ENCODE peak calls at places on chromosome 10, in six cellular contexts. E is NCI-H146, R is smooth muscle cell of the brain vasculature, S is esophagus squamous epithelium, G is iPS DF 19.7, L is IMR-90. O is an unnamed sample.

GRCh38 chr10:5043716-5044115 is 40.1 kb upstream of the AKR1C2 start:
- DNase-seq in S (no peak), G (no peak), E (peak), L (no peak), R (no peak), O (no peak)

GRCh38 chr10:116742367-116743265 is at the start of gene HSPA12A:
- DNase-seq in G (no peak), R (no peak), E (peak), L (peak), S (no peak), O (peak)

GRCh38 chr10:46514431-46514861 is 42.0 kb downstream of the GPRIN2 start:
- DNase-seq in R (no peak), S (no peak), E (no peak), L (no peak), G (no peak), O (no peak)

GRCh38 chr10:69847883-69848282 is 46.2 kb downstream of the COL13A1 start:
- DNase-seq in S (no peak), G (no peak), R (no peak), E (no peak), L (peak), O (peak)

GRCh38 chr10:44466236-44466635 is 81.3 kb upstream of the CXCL12 start:
- DNase-seq in S (no peak), G (no peak), R (no peak), L (peak), E (no peak), O (peak)

GRCh38 chr10:48309711-48310226 is 3.3 kb downstream of the MAPK8 start:
- DNase-seq in G (no peak), E (no peak), S (no peak), R (no peak), L (peak), O (peak)

GRCh38 chr10:89494615-89495014 is 40.8 kb downstream of the SLC16A12 start:
- DNase-seq in G (no peak), R (no peak), S (no peak), L (no peak), E (no peak), O (no peak)

GRCh38 chr10:129779126-129779525 is 184.9 kb downstream of the EBF3 start:
- DNase-seq in G (no peak), L (no peak), E (no peak), R (no peak), S (no peak), O (no peak)

GRCh38 chr10:127115086-127115485 is 81.3 kb downstream of the INSYN2A start:
- DNase-seq in E (no peak), S (no peak), L (no peak), G (peak), R (no peak), O (no peak)

GRCh38 chr10:117678106-117678505 is 135.6 kb downstream of the EMX2 start:
- DNase-seq in E (no peak), G (no peak), R (no peak), S (no peak), L (no peak), O (peak)

GRCh38 chr10:16401416-16401815 is 35.4 kb upstream of the PTER start:
- DNase-seq in E (no peak), L (no peak), R (no peak), S (no peak), G (no peak), O (no peak)

GRCh38 chr10:88389456-88389855 is 193.7 kb downstream of the RNLS start:
- DNase-seq in L (peak), G (no peak), R (peak), S (no peak), E (peak), O (peak)

GRCh38 chr10:129642427-129642826 is 175.4 kb downstream of the MGMT start:
- DNase-seq in G (no peak), L (no peak), S (no peak), R (no peak), E (no peak), O (peak)

GRCh38 chr10:127332631-127333030 is 136.2 kb upstream of the INSYN2A start:
- DNase-seq in G (no peak), S (no peak), E (no peak), R (no peak), L (no peak), O (no peak)

GRCh38 chr10:29415876-29416275 is 127.0 kb downstream of the LYZL1 start:
- DNase-seq in S (no peak), R (no peak), E (no peak), G (no peak), L (peak), O (no peak)

GRCh38 chr10:24503627-24504320 is 219.9 kb downstream of the ARHGAP21 start:
- DNase-seq in R (peak), E (peak), G (no peak), S (no peak), L (peak), O (peak)

GRCh38 chr10:101939273-101939635 is 95.7 kb upstream of the KCNIP2 start:
- DNase-seq in E (no peak), L (peak), G (no peak), R (peak), S (no peak), O (peak)

GRCh38 chr10:102815790-102816549 is 21.2 kb downstream of the CYP17A1 start:
- DNase-seq in R (peak), G (no peak), L (peak), S (no peak), E (no peak), O (peak)

GRCh38 chr10:1211844-1212570 is 155.8 kb downstream of the WDR37 start:
- DNase-seq in L (no peak), R (no peak), G (no peak), E (no peak), S (no peak), O (no peak)

GRCh38 chr10:96670786-96671185 is 49.5 kb downstream of the PIK3AP1 start:
- DNase-seq in S (no peak), R (no peak), E (peak), G (no peak), L (peak), O (no peak)

GRCh38 chr10:68153473-68154210 is 44.4 kb downstream of the MYPN start:
- DNase-seq in S (no peak), E (peak), R (peak), L (peak), G (peak), O (peak)

GRCh38 chr10:60425392-60426110 is 35.9 kb upstream of the ANK3 start:
- DNase-seq in G (no peak), L (peak), E (peak), R (no peak), S (no peak), O (peak)

GRCh38 chr10:2920638-2921037 is 146.7 kb upstream of the PFKP start:
- DNase-seq in S (no peak), E (no peak), G (no peak), R (no peak), L (no peak), O (no peak)

GRCh38 chr10:60262647-60263126 is 127.0 kb downstream of the ANK3 start:
- DNase-seq in R (no peak), L (no peak), E (no peak), G (no peak), S (no peak), O (no peak)

GRCh38 chr10:22906767-22907166 is 21.1 kb upstream of the ARMC3 start:
- DNase-seq in R (no peak), G (no peak), E (no peak), L (no peak), S (no peak), O (no peak)

GRCh38 chr10:131706952-131707351 is 193.9 kb upstream of the PPP2R2D start:
- DNase-seq in E (no peak), S (no peak), L (no peak), R (no peak), G (no peak), O (no peak)

GRCh38 chr10:97184971-97185325 is 811 bp downstream of the SLIT1 start:
- DNase-seq in G (no peak), S (no peak), E (peak), R (no peak), L (no peak), O (no peak)

GRCh38 chr10:6920072-6921019 is 340.3 kb upstream of the PRKCQ start:
- DNase-seq in L (peak), E (peak), R (no peak), G (peak), S (peak), O (peak)

GRCh38 chr10:127922675-127923366 is 15.9 kb downstream of the PTPRE start:
- DNase-seq in G (no peak), R (peak), L (peak), S (no peak), E (no peak), O (peak)

GRCh38 chr10:36888925-36889573 is 236.3 kb upstream of the ANKRD30A start:
- DNase-seq in L (peak), G (peak), E (peak), S (no peak), R (peak), O (peak)

GRCh38 chr10:69994262-69994661 is 58.4 kb upstream of the MACROH2A2 start:
- DNase-seq in R (no peak), G (peak), S (no peak), E (no peak), L (peak), O (peak)

GRCh38 chr10:12530017-12530416 is 180.7 kb downstream of the CAMK1D start:
- DNase-seq in S (no peak), L (peak), G (no peak), R (no peak), E (no peak), O (no peak)

GRCh38 chr10:490256-490655 is 199.2 kb downstream of the DIP2C start:
- DNase-seq in G (no peak), L (peak), R (no peak), E (no peak), S (no peak), O (no peak)

GRCh38 chr10:24277771-24278518 is 69.0 kb downstream of the KIAA1217 start:
- DNase-seq in L (no peak), S (no peak), G (no peak), R (no peak), E (no peak), O (peak)

GRCh38 chr10:124223001-124223710 is 129.8 kb upstream of the CHST15 start:
- DNase-seq in L (no peak), S (no peak), E (no peak), G (no peak), R (no peak), O (no peak)

GRCh38 chr10:132883391-132883881 is 58.9 kb downstream of the CFAP46 start:
- DNase-seq in E (no peak), R (no peak), G (no peak), L (peak), S (no peak), O (peak)

GRCh38 chr10:22344204-22344603 is 1.1 kb upstream of the SPAG6 start:
- DNase-seq in L (no peak), R (no peak), E (no peak), G (no peak), S (no peak), O (no peak)